ENCODE peak calls at places on chromosomes 4 and X, in five cellular contexts. P, V, S, M and U are unnamed samples.
A peak's percentile ranks its signal among the peaks of the same experiment; 100 is the strongest.

GRCh38 chrX:3712080-3712869 is 1.2 kb downstream of the PRKX start:
- DNase-seq in P (peak; percentile 34), S (peak; percentile 76), V (no peak), M (peak; percentile 19), U (peak; percentile 25)

GRCh38 chr4:20022471-20022870 is 229.2 kb upstream of the SLIT2 start:
- DNase-seq in M (peak; percentile 69), V (no peak), S (no peak), P (no peak), U (no peak)

GRCh38 chrX:44927398-44927797 is 54.4 kb downstream of the KDM6A start:
- DNase-seq in V (no peak), S (no peak), P (no peak), M (no peak), U (no peak)

GRCh38 chr4:110792036-110792435 is 169.2 kb upstream of the PITX2 start:
- DNase-seq in S (no peak), V (no peak), M (no peak), P (no peak), U (no peak)

GRCh38 chr4:150259861-150260567 is 181.8 kb downstream of the DCLK2 start:
- DNase-seq in M (no peak), S (no peak), V (no peak), P (no peak), U (no peak)

GRCh38 chr4:158814636-158815035 is 45.8 kb downstream of the FNIP2 start:
- DNase-seq in V (no peak), P (peak; percentile 63), S (no peak), M (no peak), U (no peak)

GRCh38 chrX:148500428-148501120 is at the start of gene AFF2:
- DNase-seq in M (peak; percentile 47), P (peak; percentile 63), S (peak; percentile 78), V (peak; percentile 20), U (peak; percentile 88)

GRCh38 chr4:53572595-53572994 is 18.7 kb downstream of the LNX1 start:
- DNase-seq in S (no peak), M (no peak), P (no peak), V (no peak), U (no peak)

GRCh38 chrX:51461053-51462050 is 35.0 kb downstream of the NUDT11 start:
- DNase-seq in V (no peak), M (peak; percentile 8), P (peak; percentile 22), S (no peak), U (no peak)

GRCh38 chr4:172344266-172344772 is 531.1 kb downstream of the GALNTL6 start:
- DNase-seq in V (no peak), P (no peak), S (no peak), M (no peak), U (no peak)

GRCh38 chrX:46630141-46630540 is 56.6 kb downstream of the CHST7 start:
- DNase-seq in P (peak; percentile 53), S (no peak), M (no peak), V (no peak), U (no peak)

GRCh38 chrX:46125139-46125538 is 420.1 kb downstream of the ZNF674 start:
- DNase-seq in M (peak; percentile 6), P (peak; percentile 2), S (no peak), V (no peak), U (no peak)

GRCh38 chrX:134870419-134870818 is 120.4 kb upstream of the SMIM10 start:
- DNase-seq in M (no peak), P (no peak), S (no peak), V (no peak), U (no peak)

GRCh38 chr4:127103723-127104122 is 529.0 kb upstream of the INTU start:
- DNase-seq in S (no peak), V (no peak), P (no peak), M (no peak), U (no peak)

GRCh38 chrX:155745792-155746191 is 133.0 kb upstream of the TMLHE start:
- DNase-seq in S (no peak), V (no peak), M (no peak), P (peak; percentile 44), U (no peak)

GRCh38 chr4:7539659-7540058 is 104.9 kb upstream of the PSAPL1 start:
- DNase-seq in V (no peak), S (no peak), P (peak; percentile 32), M (no peak), U (peak; percentile 34)

GRCh38 chr4:25835384-25835783 is 27.4 kb downstream of the SEL1L3 start:
- DNase-seq in V (no peak), S (no peak), P (no peak), M (no peak), U (no peak)

GRCh38 chr4:185054257-185054656 is 36.0 kb downstream of the HELT start:
- DNase-seq in V (no peak), P (no peak), M (no peak), S (no peak), U (no peak)

GRCh38 chrX:40371376-40371775 is 209.4 kb upstream of the ATP6AP2 start:
- DNase-seq in S (no peak), M (no peak), P (no peak), V (no peak), U (no peak)

GRCh38 chrX:13007519-13008188 is 32.7 kb downstream of the TMSB4X start:
- DNase-seq in V (no peak), S (no peak), M (no peak), P (peak; percentile 79), U (no peak)

GRCh38 chr4:77959566-77960338 is 97.1 kb downstream of the MRPL1 start:
- DNase-seq in P (peak; percentile 73), V (no peak), S (no peak), M (peak; percentile 48), U (no peak)

GRCh38 chrX:38768079-38768478 is 33.2 kb upstream of the MID1IP1 start:
- DNase-seq in P (peak; percentile 51), V (no peak), S (no peak), M (peak; percentile 27), U (no peak)

GRCh38 chr4:128649575-128650205 is 159.8 kb upstream of the JADE1 start:
- DNase-seq in S (no peak), V (no peak), P (peak; percentile 80), M (no peak), U (no peak)

GRCh38 chr4:8394125-8394524 is 46.4 kb downstream of the ACOX3 start:
- DNase-seq in M (no peak), P (peak; percentile 66), S (no peak), V (peak; percentile 90), U (peak; percentile 89)

GRCh38 chr4:10260777-10261176 is 144.2 kb upstream of the WDR1 start:
- DNase-seq in S (no peak), M (no peak), V (no peak), P (peak; percentile 25), U (no peak)

GRCh38 chr4:5206391-5206790 is 155.1 kb downstream of the STK32B start:
- DNase-seq in P (peak; percentile 91), M (no peak), V (peak; percentile 31), S (no peak), U (no peak)

GRCh38 chr4:69749771-69750170 is 10.6 kb downstream of the SULT1B1 start:
- DNase-seq in V (no peak), S (no peak), M (no peak), P (peak; percentile 60), U (no peak)

GRCh38 chr4:75547647-75548387 is 8.0 kb upstream of the ODAPH start:
- DNase-seq in M (peak; percentile 61), S (peak; percentile 82), V (peak; percentile 44), P (peak; percentile 20), U (no peak)

GRCh38 chr4:163620738-163621137 is 126.2 kb downstream of the TMA16 start:
- DNase-seq in M (no peak), V (no peak), S (no peak), P (no peak), U (no peak)

GRCh38 chr4:140903522-140903928 is 147.3 kb upstream of the TBC1D9 start:
- DNase-seq in V (no peak), S (no peak), M (no peak), P (no peak), U (no peak)

GRCh38 chr4:18111100-18111499 is 89.5 kb upstream of the LCORL start:
- DNase-seq in P (no peak), V (no peak), S (no peak), M (no peak), U (no peak)

DNA sequence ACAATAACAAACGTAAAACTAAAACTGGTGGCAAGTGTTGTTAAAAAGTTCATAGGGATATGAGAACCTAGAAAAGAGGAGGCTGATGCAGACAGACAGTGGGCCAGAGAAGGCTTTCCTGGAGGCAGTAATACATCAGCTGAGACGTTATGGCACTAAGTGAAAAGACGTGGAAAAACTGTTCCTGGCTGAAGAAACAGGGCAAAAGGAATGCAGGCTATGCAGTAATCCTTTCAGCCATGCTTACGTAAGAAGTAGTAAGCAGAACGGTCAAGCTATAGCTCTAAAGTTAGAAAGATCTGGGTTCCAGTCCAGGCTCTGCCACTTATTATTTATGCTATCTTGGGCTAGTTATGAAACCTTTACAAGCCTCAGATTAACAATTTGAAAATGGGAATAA is 6.4 kb downstream of the LAMTOR3 start:
- DNase-seq in P (peak; percentile 61), S (no peak), M (no peak), V (no peak), U (no peak)
- H3K27ac ChIP-seq in P (peak overlapping the region; percentile 16), S (no peak overlapping the region), M (no peak overlapping the region), V (no peak overlapping the region), U (no peak overlapping the region)

GRCh38 chr4:144659493-144659892 is 13.5 kb downstream of the HHIP start:
- DNase-seq in P (no peak), V (no peak), S (no peak), M (no peak), U (no peak)
- H3K27ac ChIP-seq in P (no peak overlapping the region), V (no peak overlapping the region), S (no peak overlapping the region), M (no peak overlapping the region), U (no peak overlapping the region)

DNA sequence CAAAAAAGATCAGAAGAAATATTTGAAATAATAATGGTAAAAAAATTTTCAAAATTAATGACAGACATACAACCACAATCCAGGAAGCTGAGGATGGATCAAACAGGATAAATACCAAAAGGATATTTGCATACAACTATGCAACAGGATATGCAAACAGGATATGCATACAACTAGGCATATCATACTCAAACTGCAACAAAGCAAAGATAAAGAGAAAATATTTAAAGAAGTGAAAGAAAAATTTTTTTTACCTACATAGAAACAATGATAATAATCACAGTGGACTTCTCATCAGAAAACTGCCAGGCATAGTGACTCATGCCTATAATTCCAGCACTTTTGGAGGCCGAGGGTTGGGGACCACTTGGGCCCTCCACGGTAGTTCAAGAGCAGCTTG is 11.3 kb upstream of the DHX15 start:
- DNase-seq in P (no peak), S (no peak), V (no peak), M (no peak), U (no peak)
- H3K27ac ChIP-seq in P (no peak overlapping the region), S (no peak overlapping the region), V (no peak overlapping the region), M (no peak overlapping the region), U (no peak overlapping the region)

GRCh38 chr4:85701881-85702321 is 227.0 kb downstream of the ARHGAP24 start:
- DNase-seq in M (no peak), S (no peak), P (no peak), V (no peak), U (no peak)
- H3K27ac ChIP-seq in M (no peak overlapping the region), S (no peak overlapping the region), P (no peak overlapping the region), V (no peak overlapping the region), U (peak overlapping the region; percentile 58)

GRCh38 chr4:80434238-80434637 is 98.7 kb downstream of the CFAP299 start:
- DNase-seq in M (no peak), P (peak; percentile 30), V (no peak), S (no peak), U (no peak)
- H3K27ac ChIP-seq in M (no peak overlapping the region), P (no peak overlapping the region), V (no peak overlapping the region), S (no peak overlapping the region), U (no peak overlapping the region)

GRCh38 chr4:32985256-32985655 is 2265.1 kb downstream of the PCDH7 start:
- DNase-seq in M (no peak), V (no peak), P (peak; percentile 67), S (no peak), U (no peak)
- H3K27ac ChIP-seq in M (no peak overlapping the region), V (no peak overlapping the region), P (no peak overlapping the region), S (no peak overlapping the region), U (no peak overlapping the region)